ENCODE peak calls at places on chromosomes 2 and 18, in four cellular contexts. O is GM13976, V is glutamatergic neuron, Q is heart right ventricle. J is an unnamed sample.
A peak's percentile ranks its signal among the peaks of the same experiment; 100 is the strongest.

GRCh38 chr18:79559121-79559835 is 120.3 kb upstream of the CTDP1 start:
- DNase-seq in Q (no peak), O (no peak), V (no peak), J (no peak)

GRCh38 chr18:77448046-77448445 is 198.4 kb downstream of the GALR1 start:
- DNase-seq in O (no peak), V (no peak), Q (no peak), J (no peak)

GRCh38 chr2:8110716-8111115 is 571.1 kb upstream of the ID2 start:
- DNase-seq in O (no peak), V (no peak), Q (no peak), J (no peak)

GRCh38 chr2:88234760-88235159 is 64.6 kb downstream of the THNSL2 start:
- DNase-seq in O (no peak), V (no peak), Q (no peak), J (no peak)

GRCh38 chr2:19373352-19373751 is 14.9 kb upstream of the OSR1 start:
- DNase-seq in O (no peak), V (no peak), Q (no peak), J (no peak)

GRCh38 chr2:178280261-178280852 is 86.0 kb downstream of the OSBPL6 start:
- DNase-seq in Q (peak; percentile 51), O (peak; percentile 50), V (no peak), J (peak; percentile 28)

GRCh38 chr2:70931376-70932000 is 4.2 kb upstream of the ATP6V1B1 start:
- DNase-seq in O (peak; percentile 9), Q (no peak), V (no peak), J (no peak)

GRCh38 chr18:46893360-46893759 is 23.9 kb downstream of the PIAS2 start:
- DNase-seq in V (no peak), Q (no peak), O (no peak), J (no peak)

GRCh38 chr2:176931588-176932563 is 280.7 kb upstream of the HNRNPA3 start:
- DNase-seq in Q (no peak), V (no peak), O (peak; percentile 76), J (no peak)

GRCh38 chr2:77807531-77808215 is 285.5 kb upstream of the LRRTM4 start:
- DNase-seq in V (no peak), O (no peak), Q (no peak), J (no peak)

GRCh38 chr2:235171511-235172130 is 219.8 kb downstream of the SH3BP4 start:
- DNase-seq in V (no peak), Q (no peak), O (no peak), J (no peak)

GRCh38 chr2:126909781-126910180 is 11.1 kb downstream of the TEX51 start:
- DNase-seq in Q (no peak), V (no peak), O (no peak), J (peak; percentile 1)

GRCh38 chr18:79781331-79781941 is 16.3 kb upstream of the KCNG2 start:
- DNase-seq in Q (no peak), V (no peak), O (no peak), J (no peak)

GRCh38 chr18:67425724-67426123 is 90.8 kb downstream of the DSEL start:
- DNase-seq in O (no peak), V (no peak), Q (no peak), J (no peak)

GRCh38 chr18:79629249-79629558 is 50.4 kb upstream of the CTDP1 start:
- DNase-seq in V (no peak), O (no peak), Q (no peak), J (no peak)

GRCh38 chr2:28360066-28360741 is 32.5 kb upstream of the FOSL2 start:
- DNase-seq in O (no peak), Q (no peak), V (no peak), J (no peak)

GRCh38 chr2:177667626-177668025 is 275.1 kb downstream of the AGPS start:
- DNase-seq in Q (no peak), V (no peak), O (no peak), J (no peak)

GRCh38 chr18:76528477-76529432 is 33.7 kb upstream of the ZNF516 start:
- DNase-seq in V (peak; percentile 41), Q (peak; percentile 40), O (no peak), J (peak; percentile 17)

GRCh38 chr2:16128746-16129610 is 188.6 kb downstream of the MYCN start:
- DNase-seq in Q (no peak), O (no peak), V (no peak), J (no peak)

GRCh38 chr18:33212363-33212762 is 228.2 kb downstream of the CCDC178 start:
- DNase-seq in V (no peak), Q (no peak), O (no peak), J (no peak)

GRCh38 chr2:135473567-135473966 is 57.5 kb downstream of the ZRANB3 start:
- DNase-seq in V (peak; percentile 26), Q (no peak), O (peak; percentile 47), J (peak; percentile 12)

GRCh38 chr18:55353806-55354205 is 234.2 kb downstream of the TCF4 start:
- DNase-seq in V (no peak), O (no peak), Q (no peak), J (no peak)

GRCh38 chr18:66043009-66043408 is 292.2 kb downstream of the CDH7 start:
- DNase-seq in O (no peak), V (no peak), Q (no peak), J (no peak)

GRCh38 chr2:230983566-230983965 is 12.4 kb upstream of the SPATA3 start:
- DNase-seq in Q (no peak), V (no peak), O (no peak), J (no peak)
- TF ChIP-seq CTCF in Q (no peak), V (no peak), O (no peak), J (no peak)

GRCh38 chr2:36672199-36672598 is 24.3 kb upstream of the VIT start:
- DNase-seq in O (no peak), V (no peak), Q (no peak), J (no peak)
- TF ChIP-seq CTCF in O (no peak), V (no peak), Q (no peak), J (no peak)

DNA sequence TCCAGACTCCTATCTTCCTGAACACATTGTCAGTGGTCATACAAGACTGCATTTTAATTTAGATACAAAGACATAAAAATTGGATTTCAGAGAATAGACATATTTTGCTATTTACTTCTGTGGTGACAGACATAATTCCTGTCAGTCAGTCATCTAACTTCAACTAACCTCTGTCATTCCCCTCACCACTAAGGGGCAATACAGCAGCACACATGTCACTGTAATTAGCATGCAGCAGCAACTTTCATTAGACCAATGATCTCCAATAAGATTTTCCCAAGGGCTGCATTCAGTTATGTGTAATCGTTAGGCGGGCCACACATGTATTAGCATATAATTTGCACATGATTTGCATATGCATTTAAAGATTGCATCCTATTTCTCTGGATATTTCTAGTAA is 624.5 kb downstream of the NR4A2 start:
- DNase-seq in V (no peak), O (no peak), Q (no peak), J (no peak)
- TF ChIP-seq CTCF in V (no peak), O (no peak), Q (no peak), J (no peak)

DNA sequence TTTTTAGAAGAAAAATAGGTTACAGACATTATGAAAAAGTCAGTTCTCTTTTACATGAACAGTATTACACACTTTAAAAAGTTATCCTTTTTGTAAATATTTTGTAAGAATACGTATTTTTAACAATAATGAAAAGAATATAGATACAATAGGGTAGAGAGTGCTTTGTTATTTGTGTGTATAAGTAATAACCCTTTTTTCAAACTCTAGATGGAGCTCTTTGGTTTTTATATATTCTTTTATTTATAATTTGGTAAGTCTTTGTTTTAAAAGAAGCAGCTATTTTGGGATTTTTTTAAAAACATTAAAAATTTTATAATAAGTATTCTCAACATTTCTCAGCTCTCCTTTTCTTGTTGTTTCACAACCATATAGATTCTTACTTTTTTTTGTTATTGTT is 46.2 kb downstream of the ACYP2 start:
- DNase-seq in Q (no peak), O (no peak), V (no peak), J (no peak)
- TF ChIP-seq CTCF in Q (no peak), O (no peak), V (no peak), J (no peak)

GRCh38 chr2:101150306-101151140 is 659 bp downstream of the TBC1D8 start:
- DNase-seq in V (peak; percentile 57), Q (peak; percentile 28), O (peak; percentile 72), J (peak; percentile 45)
- TF ChIP-seq CTCF in V (no peak), Q (no peak), O (peak; percentile 32), J (no peak)

DNA sequence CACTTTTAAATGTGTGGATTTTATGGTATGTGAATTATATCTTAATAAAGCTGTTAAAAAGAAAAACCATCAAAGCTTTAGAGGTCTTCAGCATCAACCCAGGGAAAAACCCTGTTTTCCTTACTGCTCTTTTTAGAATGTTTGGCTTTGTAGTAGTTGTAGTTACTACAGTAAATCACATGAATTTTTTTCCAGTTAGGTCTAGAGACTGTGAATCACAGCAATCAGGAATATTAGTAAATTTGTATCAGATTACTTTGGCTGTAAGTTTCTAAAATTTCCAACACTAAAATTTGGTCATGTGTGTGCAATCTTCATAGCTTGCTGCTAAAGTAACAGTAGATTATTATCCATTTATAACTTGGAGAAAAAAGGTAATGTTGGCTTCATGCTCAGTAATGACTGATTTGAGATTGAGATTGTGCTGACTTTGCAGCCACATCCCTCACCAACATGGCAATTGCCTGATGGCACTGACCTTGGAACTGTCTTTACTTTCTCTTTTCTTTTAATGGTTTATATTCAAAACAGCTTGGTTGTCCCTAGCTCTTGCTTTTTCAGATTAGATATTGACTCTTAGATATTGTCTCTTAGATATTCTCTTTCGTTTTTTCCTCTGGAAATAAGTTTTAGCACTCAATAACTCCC is 41.1 kb downstream of the LCLAT1 start:
- DNase-seq in Q (no peak), O (no peak), V (no peak), J (no peak)
- TF ChIP-seq CTCF in Q (no peak), O (no peak), V (no peak), J (no peak)

DNA sequence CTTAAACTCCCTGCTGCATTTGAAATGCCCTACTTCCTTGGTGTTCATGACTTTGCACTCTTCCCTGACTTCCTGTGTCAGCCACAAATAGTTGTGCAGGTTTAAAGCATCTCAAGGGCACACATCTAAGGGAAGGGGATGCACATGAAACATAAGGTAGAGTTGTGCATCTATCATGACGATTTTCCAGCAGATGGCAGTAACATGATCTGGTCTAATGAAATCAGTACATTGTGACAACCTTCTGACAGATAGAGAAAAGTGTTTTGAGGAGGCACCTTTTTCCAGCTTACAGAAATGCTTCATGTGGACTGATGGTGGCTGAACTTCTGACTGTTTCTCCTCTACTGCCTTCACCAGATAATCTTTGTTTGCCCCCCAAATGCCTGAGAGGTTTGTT is 238.9 kb downstream of the XIRP2 start:
- DNase-seq in V (no peak), O (no peak), Q (no peak), J (peak; percentile 8)
- TF ChIP-seq CTCF in V (no peak), O (no peak), Q (peak; percentile 20), J (no peak)

GRCh38 chr2:83585250-83585649 is 873.8 kb downstream of the SUCLG1 start:
- DNase-seq in O (no peak), V (no peak), Q (no peak), J (no peak)

GRCh38 chr2:83584674-83585073 is 874.4 kb downstream of the SUCLG1 start:
- DNase-seq in V (no peak), Q (no peak), O (no peak), J (no peak)

GRCh38 chr2:83582589-83582988 is 876.5 kb downstream of the SUCLG1 start:
- DNase-seq in O (no peak), V (no peak), Q (no peak), J (no peak)

DNA sequence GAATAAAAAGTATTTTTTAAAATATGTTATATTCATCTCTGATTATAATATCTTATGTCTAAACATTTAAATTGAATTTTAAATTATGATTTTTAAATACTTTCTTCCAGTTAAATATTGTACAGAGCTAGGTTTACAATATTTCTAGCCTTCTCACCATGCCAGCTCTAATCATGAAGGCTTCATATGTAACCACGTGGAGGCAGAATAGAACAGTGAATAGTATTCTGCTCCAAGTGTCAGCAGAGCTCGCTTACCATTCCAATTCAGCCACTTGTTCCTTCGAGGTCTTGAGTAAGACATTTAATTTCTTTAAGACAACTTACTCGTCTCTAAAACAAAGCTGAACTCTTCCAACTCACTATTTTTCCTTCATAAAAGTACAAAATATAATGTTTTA is 871.8 kb downstream of the SUCLG1 start:
- DNase-seq in Q (no peak), O (no peak), V (no peak), J (no peak)
- TF ChIP-seq CTCF in Q (no peak), O (no peak), V (no peak), J (no peak)

GRCh38 chr18:50275503-50276036 is 5.8 kb downstream of the MBD1 start:
- DNase-seq in V (no peak), O (no peak), Q (no peak), J (no peak)
- TF ChIP-seq CTCF in V (no peak), O (no peak), Q (no peak), J (no peak)